ENCODE peak calls at places on chromosomes 13 and 19, in four cellular contexts. T is tibial nerve, F is fibroblast of lung, X is endothelial cell. W is an unnamed sample.

GRCh38 chr19:3095375-3096191 is 1.4 kb downstream of the GNA11 start:
- DNase-seq in T (no peak), F (no peak), X (peak; percentile 56), W (no peak)

GRCh38 chr13:58478858-58479257 is 847.3 kb downstream of the PCDH17 start:
- DNase-seq in T (no peak), F (no peak), X (no peak), W (no peak)

GRCh38 chr13:107941345-107942029 is 273.8 kb downstream of the LIG4 start:
- DNase-seq in T (no peak), F (no peak), X (no peak), W (no peak)

GRCh38 chr19:3573162-3573857 is 566 bp downstream of the HMG20B start:
- DNase-seq in T (no peak), F (no peak), X (no peak), W (no peak)

GRCh38 chr19:30214651-30215051 is 157.5 kb upstream of the ZNF536 start:
- DNase-seq in T (no peak), F (no peak), X (no peak), W (no peak)

GRCh38 chr19:17530586-17530985 is 19.1 kb downstream of the PGLS start:
- DNase-seq in T (no peak), F (no peak), X (no peak), W (no peak)

GRCh38 chr19:33293255-33294057 is 8.9 kb downstream of the CEBPA start:
- DNase-seq in T (no peak), F (peak; percentile 68), X (no peak), W (peak; percentile 82)

GRCh38 chr19:5292453-5292842 is 48.2 kb downstream of the PTPRS start:
- DNase-seq in T (no peak), F (no peak), X (no peak), W (peak; percentile 70)

GRCh38 chr13:62846302-62846701 is 1430.7 kb upstream of the PCDH20 start:
- DNase-seq in T (no peak), F (peak; percentile 6), X (no peak), W (peak; percentile 10)

GRCh38 chr13:28744091-28744536 is 25.3 kb upstream of the SLC46A3 start:
- DNase-seq in T (no peak), F (peak; percentile 55), X (peak; percentile 8), W (peak; percentile 37)

GRCh38 chr13:28489536-28489935 is 5.4 kb downstream of the FLT1 start:
- DNase-seq in T (no peak), F (no peak), X (no peak), W (peak; percentile 73)

DNA sequence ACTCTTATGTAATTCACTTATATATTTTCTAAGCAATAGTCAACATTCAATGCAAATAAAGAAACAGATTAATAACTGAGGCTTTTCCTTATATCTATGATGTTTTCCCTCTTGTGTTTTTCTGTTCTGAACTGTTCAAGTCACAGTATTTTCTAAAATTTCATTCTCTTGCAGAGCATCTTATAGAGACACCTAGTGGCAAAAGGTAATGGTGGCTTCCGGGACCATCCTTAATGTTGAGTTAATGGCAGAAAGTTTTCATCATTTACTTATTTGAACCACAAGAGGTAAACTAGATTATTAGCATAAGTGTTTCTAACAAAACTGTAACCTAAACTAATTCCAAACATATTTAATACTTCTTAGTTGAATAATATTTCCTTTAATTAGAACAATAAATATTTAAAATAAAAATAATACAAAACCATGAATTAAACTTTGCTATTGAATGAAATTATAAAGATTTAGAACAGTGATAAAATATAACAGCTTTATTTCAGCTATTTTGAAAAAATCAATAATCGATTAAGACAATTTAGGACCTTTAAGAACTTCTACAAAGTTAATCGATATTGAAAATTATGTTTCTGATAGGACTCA is 1.7 kb upstream of the SLITRK5 start:
- DNase-seq in T (no peak), F (peak; percentile 42), X (no peak), W (no peak)
- TF ChIP-seq CTCF in T (peak; percentile 19), F (peak; percentile 21), X (peak; percentile 53), W (peak; percentile 50)

DNA sequence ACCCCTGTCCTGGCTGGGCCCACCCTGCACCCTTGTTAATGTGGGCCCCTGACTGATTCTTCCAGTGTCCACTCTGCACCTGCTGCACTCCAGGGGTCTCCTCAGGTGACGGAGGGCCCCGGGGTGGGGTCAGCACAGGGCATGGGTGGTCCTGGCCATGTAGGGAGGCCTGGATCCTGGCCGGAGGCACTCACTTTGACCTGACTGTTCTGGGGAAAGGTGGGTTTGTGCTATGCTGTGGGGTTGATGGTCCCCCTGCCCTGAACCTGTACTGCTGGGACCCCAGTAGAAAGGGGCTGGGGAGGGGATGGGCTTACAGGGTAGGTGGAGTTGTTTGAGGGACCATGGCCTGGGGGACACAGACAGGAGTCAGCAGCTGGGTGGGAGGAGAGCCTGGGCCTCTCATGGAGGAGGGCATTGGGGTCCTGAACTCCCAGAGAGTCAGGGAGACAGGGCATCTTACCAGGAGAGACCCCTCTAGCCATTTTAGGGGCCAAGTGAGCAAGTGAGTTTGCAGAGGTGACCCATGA is 25.8 kb upstream of the CEACAM1 start:
- DNase-seq in T (no peak), F (no peak), X (no peak), W (no peak)
- TF ChIP-seq CTCF in T (no peak), F (no peak), X (no peak), W (no peak)

GRCh38 chr19:482186-483041 is 13.9 kb upstream of the MADCAM1 start:
- DNase-seq in T (no peak), F (no peak), X (no peak), W (no peak)
- TF ChIP-seq CTCF in T (no peak), F (no peak), X (no peak), W (no peak)

GRCh38 chr13:113288880-113289279 is 8.2 kb upstream of the LAMP1 start:
- DNase-seq in T (no peak), F (no peak), X (no peak), W (no peak)
- TF ChIP-seq CTCF in T (no peak), F (no peak), X (no peak), W (no peak)

DNA sequence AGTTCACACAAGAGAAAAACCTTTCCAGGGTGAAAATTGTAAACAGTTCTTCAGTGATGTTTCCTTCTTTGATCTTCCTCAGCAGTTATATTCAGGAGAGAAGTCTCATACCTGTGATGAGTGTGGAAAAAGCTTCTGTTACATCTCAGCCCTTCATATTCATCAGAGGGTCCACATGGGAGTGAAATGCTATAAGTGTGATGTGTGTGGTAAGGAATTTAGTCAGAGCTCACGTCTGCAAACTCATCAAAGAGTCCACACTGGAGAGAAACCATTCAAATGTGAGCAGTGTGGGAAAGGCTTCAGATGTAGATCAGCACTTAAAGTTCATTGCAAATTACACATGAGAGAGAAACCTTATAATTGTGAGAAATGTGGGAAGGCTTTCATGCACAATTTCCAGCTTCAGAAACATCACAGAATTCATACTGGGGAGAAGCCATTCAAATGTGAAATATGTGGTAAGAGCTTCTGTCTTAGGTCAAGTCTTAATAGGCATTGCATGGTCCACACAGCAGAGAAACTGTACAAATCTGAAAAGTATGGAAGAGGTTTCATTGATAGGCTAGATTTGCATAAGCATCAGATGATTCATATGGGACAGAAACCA is 6.9 kb downstream of the ZNF222 start:
- DNase-seq in T (no peak), F (no peak), X (no peak), W (no peak)
- TF ChIP-seq CTCF in T (no peak), F (no peak), X (no peak), W (no peak)

GRCh38 chr19:14089412-14089661 is 1.2 kb downstream of the SAMD1 start:
- DNase-seq in T (no peak), F (peak; percentile 36), X (no peak), W (peak; percentile 33)
- TF ChIP-seq CTCF in T (no peak), F (peak; percentile 21), X (peak; percentile 14), W (no peak)

GRCh38 chr19:45445139-45445538 is 21.4 kb upstream of the ERCC1 start:
- DNase-seq in T (no peak), F (no peak), X (no peak), W (no peak)

GRCh38 chr19:45448425-45448756 is 19.4 kb upstream of the FOSB start:
- DNase-seq in T (no peak), F (no peak), X (no peak), W (no peak)

GRCh38 chr19:45444318-45445041 is 20.8 kb upstream of the ERCC1 start:
- DNase-seq in T (peak; percentile 92), F (peak; percentile 77), X (peak; percentile 95), W (peak; percentile 92)

GRCh38 chr19:45446944-45447343 is 20.9 kb upstream of the FOSB start:
- DNase-seq in T (no peak), F (no peak), X (no peak), W (peak; percentile 71)

GRCh38 chr19:45446295-45446694 is 21.5 kb upstream of the FOSB start:
- DNase-seq in T (no peak), F (peak; percentile 36), X (no peak), W (no peak)
- TF ChIP-seq CTCF in T (no peak), F (peak; percentile 21), X (peak; percentile 23), W (peak; percentile 36)

GRCh38 chr13:96159731-96160130 is 69.8 kb downstream of the HS6ST3 start:
- DNase-seq in T (no peak), F (no peak), X (no peak), W (no peak)
- TF ChIP-seq CTCF in T (no peak), F (no peak), X (no peak), W (no peak)

GRCh38 chr13:34474469-34474868 is 467.6 kb upstream of the NBEA start:
- DNase-seq in T (no peak), F (no peak), X (no peak), W (no peak)
- TF ChIP-seq CTCF in T (no peak), F (no peak), X (no peak), W (no peak)

W was measured in foreskin fibroblast.